ENCODE peak calls at places on chromosomes 2 and 18, in four cellular contexts. B is IMR-90, U is mesenchymal stem cell, M is H9. Y is an unnamed sample.

GRCh38 chr2:145597809-145598208 is 1077.9 kb upstream of the ZEB2 start:
- DNase-seq in U (no peak), B (peak), M (no peak), Y (no peak)

GRCh38 chr2:196276421-196276820 is 105.0 kb upstream of the STK17B start:
- DNase-seq in B (no peak), U (no peak), M (no peak), Y (no peak)

GRCh38 chr2:200735061-200735460 is 76.6 kb upstream of the BZW1 start:
- DNase-seq in M (no peak), B (no peak), U (no peak), Y (no peak)

GRCh38 chr2:240806459-240806858 is 13.6 kb downstream of the KIF1A start:
- DNase-seq in B (no peak), M (no peak), U (no peak), Y (no peak)

GRCh38 chr2:195898505-195898904 is 170.1 kb downstream of the DNAH7 start:
- DNase-seq in B (peak), U (peak), M (no peak), Y (peak)

GRCh38 chr2:189698020-189698887 is 23.8 kb downstream of the ANKAR start:
- DNase-seq in B (peak), U (peak), M (peak), Y (no peak)

GRCh38 chr2:100822587-100823248 is 2.8 kb downstream of the NPAS2 start:
- DNase-seq in M (no peak), U (peak), B (peak), Y (no peak)

GRCh38 chr2:132496566-132496965 is 80.0 kb downstream of the GPR39 start:
- DNase-seq in B (no peak), M (no peak), U (no peak), Y (no peak)

GRCh38 chr2:177172034-177172880 is 40.3 kb upstream of the HNRNPA3 start:
- DNase-seq in M (no peak), U (peak), B (peak), Y (no peak)

GRCh38 chr2:83967854-83968253 is 491.2 kb downstream of the SUCLG1 start:
- DNase-seq in B (no peak), M (no peak), U (no peak), Y (no peak)

GRCh38 chr2:135473567-135473966 is 57.5 kb downstream of the ZRANB3 start:
- DNase-seq in M (no peak), U (peak), B (peak), Y (no peak)

GRCh38 chr18:76491436-76491800 is 3.6 kb downstream of the ZNF516 start:
- DNase-seq in M (peak), B (peak), U (peak), Y (peak)

GRCh38 chr2:129720761-129721160 is 258.7 kb upstream of the RAB6C start:
- DNase-seq in M (no peak), U (no peak), B (no peak), Y (no peak)

GRCh38 chr2:96359866-96360265 is 24.3 kb downstream of the NCAPH start:
- DNase-seq in B (no peak), U (no peak), M (no peak), Y (no peak)

GRCh38 chr2:236309669-236310029 is 45.4 kb upstream of the ASB18 start:
- DNase-seq in B (no peak), U (peak), M (peak), Y (peak)

GRCh38 chr2:91477731-91478672 is 2786.5 kb downstream of the RPIA start:
- DNase-seq in M (peak), B (no peak), U (peak), Y (peak)

GRCh38 chr2:231288535-231289078 is 90.2 kb downstream of the ARMC9 start:
- DNase-seq in M (no peak), U (no peak), B (no peak), Y (no peak)

GRCh38 chr2:13821255-13821880 is 811.1 kb upstream of the LRATD1 start:
- DNase-seq in M (no peak), B (peak), U (peak), Y (no peak)

GRCh38 chr2:191631754-191632153 is 46.2 kb upstream of the NABP1 start:
- DNase-seq in B (peak), M (no peak), U (peak), Y (no peak)

GRCh38 chr2:990970-991369 is 40.3 kb downstream of the SNTG2 start:
- DNase-seq in U (no peak), B (no peak), M (no peak), Y (no peak)

GRCh38 chr2:190554357-190555006 is 20.0 kb upstream of the NEMP2 start:
- DNase-seq in M (peak), U (no peak), B (no peak), Y (no peak)

GRCh38 chr18:22214731-22215528 is 45.5 kb downstream of the GATA6 start:
- DNase-seq in M (no peak), U (peak), B (peak), Y (no peak)

GRCh38 chr2:197908940-197909339 is 104.5 kb downstream of the PLCL1 start:
- DNase-seq in U (no peak), M (no peak), B (peak), Y (no peak)

GRCh38 chr18:24176727-24177416 is 38.0 kb downstream of the CABYR start:
- DNase-seq in B (peak), M (peak), U (peak), Y (peak)

GRCh38 chr2:26640331-26640745 is 828 bp downstream of the CIB4 start:
- DNase-seq in M (peak), B (peak), U (peak), Y (no peak)

GRCh38 chr2:218000137-218000536 is 2.7 kb downstream of the TNS1 start:
- DNase-seq in U (peak), M (no peak), B (peak), Y (no peak)

GRCh38 chr2:195495356-195495755 is 161.7 kb upstream of the SLC39A10 start:
- DNase-seq in U (no peak), B (no peak), M (no peak), Y (no peak)

GRCh38 chr18:76988827-76989646 is 143.5 kb downstream of the MBP start:
- DNase-seq in B (no peak), U (no peak), M (no peak), Y (no peak)

GRCh38 chr2:72538486-72538885 is 287.3 kb downstream of the EXOC6B start:
- DNase-seq in U (no peak), B (no peak), M (no peak), Y (no peak)

GRCh38 chr2:187878096-187878495 is 323.9 kb upstream of the TFPI start:
- DNase-seq in M (no peak), U (no peak), B (no peak), Y (no peak)

GRCh38 chr2:216695401-216695821 is at the start of gene IGFBP5:
- DNase-seq in U (peak), B (peak), M (peak), Y (peak)

GRCh38 chr18:74596959-74597661 is 560 bp upstream of the ZNF407 start:
- DNase-seq in B (peak), M (no peak), U (peak), Y (no peak)

GRCh38 chr2:239259173-239259572 is 141.6 kb downstream of the HDAC4 start:
- DNase-seq in U (no peak), B (no peak), M (no peak), Y (no peak)

GRCh38 chr2:96882230-96882629 is 12.3 kb upstream of the SEMA4C start:
- DNase-seq in B (no peak), M (peak), U (no peak), Y (no peak)

GRCh38 chr2:215609089-215610032 is 173.5 kb upstream of the FN1 start:
- DNase-seq in U (peak), M (no peak), B (peak), Y (no peak)
- H3K14ac ChIP-seq in U (no peak), M (no peak), B (peak), Y (no peak)

GRCh38 chr2:173654896-173655265 is 300.2 kb downstream of the CDCA7 start:
- DNase-seq in U (no peak), M (no peak), B (no peak), Y (no peak)

GRCh38 chr2:173652731-173653426 is 298.2 kb downstream of the CDCA7 start:
- DNase-seq in U (peak), B (peak), M (no peak), Y (no peak)

GRCh38 chr2:173654146-173654895 is 299.6 kb downstream of the CDCA7 start:
- DNase-seq in U (no peak), B (no peak), M (peak), Y (no peak)

GRCh38 chr2:173652311-173652710 is 297.6 kb downstream of the CDCA7 start:
- DNase-seq in M (no peak), B (peak), U (peak), Y (no peak)

DNA sequence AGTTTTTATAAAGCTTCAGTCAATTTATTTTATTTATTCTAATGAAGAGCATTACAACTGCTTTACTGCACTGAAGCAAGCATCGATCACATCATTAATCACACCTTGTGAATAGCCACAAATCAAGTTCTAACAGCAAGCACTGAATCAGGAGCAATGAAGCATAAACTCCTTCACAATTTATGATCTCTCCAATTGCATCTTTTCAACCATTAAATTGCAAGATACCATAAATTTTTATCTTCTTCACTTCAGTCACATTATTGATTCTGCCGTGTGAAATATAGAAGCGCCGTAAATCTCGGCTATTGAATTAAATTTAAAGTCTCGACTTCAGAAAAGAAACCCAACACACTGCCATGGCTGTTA is 298.7 kb downstream of the CDCA7 start:
- DNase-seq in B (no peak), M (no peak), U (no peak), Y (no peak)
- H3K27ac ChIP-seq in B (no peak), M (no peak), U (no peak), Y (no peak)

GRCh38 chr2:9300214-9300613 is 93.6 kb downstream of the ASAP2 start:
- DNase-seq in U (no peak), M (no peak), B (no peak), Y (no peak)
- H3K14ac ChIP-seq in U (no peak), M (no peak), B (no peak), Y (no peak)

GRCh38 chr2:230129343-230129742 is 60.6 kb upstream of the SLC16A14 start:
- DNase-seq in U (peak), B (no peak), M (no peak), Y (no peak)
- H3K27ac ChIP-seq in U (no peak), B (no peak), M (no peak), Y (no peak)

DNA sequence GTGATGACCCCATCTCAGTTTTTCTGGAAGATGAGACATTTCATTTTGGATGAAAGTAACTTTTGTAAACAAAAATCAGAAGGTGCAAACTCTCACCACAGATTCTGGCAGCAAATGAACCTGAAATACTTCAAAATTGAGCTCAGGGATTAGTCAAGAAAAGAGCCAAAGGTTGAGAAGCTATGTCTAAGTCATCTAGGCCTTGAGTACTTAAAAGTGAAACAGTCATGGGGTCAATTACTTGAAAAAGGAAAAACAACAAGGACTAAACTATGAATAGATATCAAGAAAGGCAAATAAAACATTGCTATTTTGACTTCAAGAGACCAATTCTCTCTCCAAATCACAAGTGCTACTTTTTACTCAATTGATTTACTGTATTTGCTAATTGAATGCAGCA is 285.1 kb downstream of the RBM43 start:
- DNase-seq in M (no peak), U (no peak), B (no peak), Y (no peak)
- H3K14ac ChIP-seq in M (no peak), U (no peak), B (no peak), Y (no peak)

DNA sequence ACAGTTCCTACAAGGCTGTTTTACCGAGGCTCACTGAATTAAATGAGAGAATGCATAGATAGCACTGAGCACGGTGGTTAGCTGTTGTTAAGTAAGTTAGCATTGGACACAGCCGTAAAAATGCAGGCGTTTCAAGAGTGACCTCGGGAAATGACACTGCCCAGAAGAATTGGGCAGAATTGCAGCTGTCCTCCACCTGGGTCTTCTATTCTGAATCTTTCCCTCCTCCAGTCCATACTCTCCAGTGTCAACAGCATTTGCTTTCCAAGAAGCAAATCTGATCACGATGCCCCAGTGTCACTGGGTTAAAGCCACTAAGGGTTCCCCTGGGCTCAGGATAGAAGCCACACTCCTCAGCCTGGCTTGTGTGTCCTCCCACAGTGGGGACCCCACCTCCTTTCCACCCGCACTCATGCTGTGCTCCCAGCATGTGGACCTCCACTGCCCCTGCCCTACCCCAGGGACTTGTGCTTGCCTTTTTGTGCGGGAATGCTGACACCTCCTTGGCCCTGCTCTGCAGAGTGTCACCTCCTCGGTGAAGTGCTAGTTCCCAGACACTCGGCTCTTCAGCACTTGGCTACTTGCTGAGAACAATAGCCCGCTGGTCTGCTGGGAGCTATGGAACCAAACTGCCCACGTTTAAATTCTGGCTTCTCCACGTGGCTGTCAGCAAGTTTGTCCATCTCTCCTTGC is 135.0 kb downstream of the ANTXR1 start:
- DNase-seq in B (no peak), U (no peak), M (no peak), Y (no peak)
- H3K27ac ChIP-seq in B (no peak), U (no peak), M (no peak), Y (no peak)

Y was measured in neuronal stem cell.